ENCODE peak calls at places on chromosomes 5 and 9, in nine cellular contexts. One of them, this sample, is unnamed.

GRCh38 chr5:159049844-159050318 is 49.8 kb downstream of the EBF1 start:
- DNase-seq in posterior vena cava: no peak
- DNase-seq in DND-41: no peak
- DNase-seq in kidney epithelial cell: no peak
- DNase-seq in lower leg skin: no peak
- DNase-seq in activated T-helper 1 cell treated with anti-CD3 and anti-CD28 coated beads, Interleukin-2, amount 50 U/mL, for 16 hours: no peak
- DNase-seq in fibroblast of pulmonary artery: peak
- DNase-seq in H54: no peak
- DNase-seq in right atrium auricular region: no peak
- DNase-seq in this sample: no peak

GRCh38 chr9:2355594-2355993 is 266.0 kb upstream of the VLDLR start:
- DNase-seq in posterior vena cava: no peak
- DNase-seq in DND-41: no peak
- DNase-seq in kidney epithelial cell: no peak
- DNase-seq in lower leg skin: no peak
- DNase-seq in activated T-helper 1 cell treated with anti-CD3 and anti-CD28 coated beads, Interleukin-2, amount 50 U/mL, for 16 hours: no peak
- DNase-seq in fibroblast of pulmonary artery: no peak
- DNase-seq in H54: no peak
- DNase-seq in right atrium auricular region: no peak
- DNase-seq in this sample: no peak

GRCh38 chr5:149271195-149271716 is 403 bp upstream of the AFAP1L1 start:
- DNase-seq in posterior vena cava: no peak
- DNase-seq in DND-41: no peak
- DNase-seq in kidney epithelial cell: no peak
- DNase-seq in lower leg skin: no peak
- DNase-seq in activated T-helper 1 cell treated with anti-CD3 and anti-CD28 coated beads, Interleukin-2, amount 50 U/mL, for 16 hours: no peak
- DNase-seq in fibroblast of pulmonary artery: no peak
- DNase-seq in H54: no peak
- DNase-seq in right atrium auricular region: no peak
- DNase-seq in this sample: no peak

GRCh38 chr5:5891350-5891749 is 468.9 kb downstream of the ICE1 start:
- DNase-seq in posterior vena cava: no peak
- DNase-seq in DND-41: no peak
- DNase-seq in kidney epithelial cell: no peak
- DNase-seq in lower leg skin: no peak
- DNase-seq in activated T-helper 1 cell treated with anti-CD3 and anti-CD28 coated beads, Interleukin-2, amount 50 U/mL, for 16 hours: no peak
- DNase-seq in fibroblast of pulmonary artery: no peak
- DNase-seq in H54: no peak
- DNase-seq in right atrium auricular region: no peak
- DNase-seq in this sample: no peak

GRCh38 chr9:72855890-72856523 is 96.8 kb downstream of the ALDH1A1 start:
- DNase-seq in posterior vena cava: no peak
- DNase-seq in DND-41: no peak
- DNase-seq in kidney epithelial cell: no peak
- DNase-seq in lower leg skin: no peak
- DNase-seq in activated T-helper 1 cell treated with anti-CD3 and anti-CD28 coated beads, Interleukin-2, amount 50 U/mL, for 16 hours: no peak
- DNase-seq in fibroblast of pulmonary artery: no peak
- DNase-seq in H54: no peak
- DNase-seq in right atrium auricular region: no peak
- DNase-seq in this sample: no peak

GRCh38 chr5:155871623-155872022 is 455.3 kb upstream of the SGCD start:
- DNase-seq in posterior vena cava: no peak
- DNase-seq in DND-41: no peak
- DNase-seq in kidney epithelial cell: no peak
- DNase-seq in lower leg skin: no peak
- DNase-seq in activated T-helper 1 cell treated with anti-CD3 and anti-CD28 coated beads, Interleukin-2, amount 50 U/mL, for 16 hours: no peak
- DNase-seq in fibroblast of pulmonary artery: no peak
- DNase-seq in H54: no peak
- DNase-seq in right atrium auricular region: no peak
- DNase-seq in this sample: no peak

GRCh38 chr9:128118472-128118857 is 9.1 kb downstream of the PTGES2 start:
- DNase-seq in posterior vena cava: no peak
- DNase-seq in DND-41: no peak
- DNase-seq in kidney epithelial cell: no peak
- DNase-seq in lower leg skin: no peak
- DNase-seq in activated T-helper 1 cell treated with anti-CD3 and anti-CD28 coated beads, Interleukin-2, amount 50 U/mL, for 16 hours: no peak
- DNase-seq in fibroblast of pulmonary artery: no peak
- DNase-seq in H54: no peak
- DNase-seq in right atrium auricular region: no peak
- DNase-seq in this sample: no peak

GRCh38 chr5:138686668-138687067 is 66.6 kb upstream of the CTNNA1 start:
- DNase-seq in posterior vena cava: no peak
- DNase-seq in DND-41: no peak
- DNase-seq in kidney epithelial cell: no peak
- DNase-seq in lower leg skin: no peak
- DNase-seq in activated T-helper 1 cell treated with anti-CD3 and anti-CD28 coated beads, Interleukin-2, amount 50 U/mL, for 16 hours: no peak
- DNase-seq in fibroblast of pulmonary artery: peak
- DNase-seq in H54: no peak
- DNase-seq in right atrium auricular region: no peak
- DNase-seq in this sample: no peak

GRCh38 chr9:2872307-2872940 is 28.5 kb upstream of the PUM3 start:
- DNase-seq in posterior vena cava: no peak
- DNase-seq in DND-41: no peak
- DNase-seq in kidney epithelial cell: no peak
- DNase-seq in lower leg skin: no peak
- DNase-seq in activated T-helper 1 cell treated with anti-CD3 and anti-CD28 coated beads, Interleukin-2, amount 50 U/mL, for 16 hours: no peak
- DNase-seq in fibroblast of pulmonary artery: peak
- DNase-seq in H54: no peak
- DNase-seq in right atrium auricular region: no peak
- DNase-seq in this sample: no peak

GRCh38 chr5:81884871-81885270 is 87.0 kb upstream of the ATG10 start:
- DNase-seq in posterior vena cava: no peak
- DNase-seq in DND-41: no peak
- DNase-seq in kidney epithelial cell: no peak
- DNase-seq in lower leg skin: no peak
- DNase-seq in activated T-helper 1 cell treated with anti-CD3 and anti-CD28 coated beads, Interleukin-2, amount 50 U/mL, for 16 hours: no peak
- DNase-seq in fibroblast of pulmonary artery: no peak
- DNase-seq in H54: no peak
- DNase-seq in right atrium auricular region: no peak
- DNase-seq in this sample: no peak

GRCh38 chr5:55852503-55852902 is 1.3 kb downstream of the IL31RA start:
- DNase-seq in posterior vena cava: no peak
- DNase-seq in DND-41: no peak
- DNase-seq in kidney epithelial cell: no peak
- DNase-seq in lower leg skin: no peak
- DNase-seq in activated T-helper 1 cell treated with anti-CD3 and anti-CD28 coated beads, Interleukin-2, amount 50 U/mL, for 16 hours: no peak
- DNase-seq in fibroblast of pulmonary artery: no peak
- DNase-seq in H54: no peak
- DNase-seq in right atrium auricular region: no peak
- DNase-seq in this sample: no peak

GRCh38 chr9:118170032-118170955 is 466.1 kb downstream of the TLR4 start:
- DNase-seq in posterior vena cava: no peak
- DNase-seq in DND-41: peak
- DNase-seq in kidney epithelial cell: peak
- DNase-seq in lower leg skin: no peak
- DNase-seq in activated T-helper 1 cell treated with anti-CD3 and anti-CD28 coated beads, Interleukin-2, amount 50 U/mL, for 16 hours: no peak
- DNase-seq in fibroblast of pulmonary artery: peak
- DNase-seq in H54: peak
- DNase-seq in right atrium auricular region: no peak
- DNase-seq in this sample: peak

GRCh38 chr5:516338-516925 is 7.8 kb downstream of the SLC9A3 start:
- DNase-seq in posterior vena cava: no peak
- DNase-seq in DND-41: no peak
- DNase-seq in kidney epithelial cell: no peak
- DNase-seq in lower leg skin: peak
- DNase-seq in activated T-helper 1 cell treated with anti-CD3 and anti-CD28 coated beads, Interleukin-2, amount 50 U/mL, for 16 hours: no peak
- DNase-seq in fibroblast of pulmonary artery: no peak
- DNase-seq in H54: no peak
- DNase-seq in right atrium auricular region: no peak
- DNase-seq in this sample: no peak

GRCh38 chr5:543351-543750 is 19.1 kb upstream of the SLC9A3 start:
- DNase-seq in posterior vena cava: peak
- DNase-seq in DND-41: no peak
- DNase-seq in kidney epithelial cell: no peak
- DNase-seq in lower leg skin: no peak
- DNase-seq in activated T-helper 1 cell treated with anti-CD3 and anti-CD28 coated beads, Interleukin-2, amount 50 U/mL, for 16 hours: no peak
- DNase-seq in fibroblast of pulmonary artery: no peak
- DNase-seq in H54: no peak
- DNase-seq in right atrium auricular region: no peak
- DNase-seq in this sample: no peak

GRCh38 chr5:34494111-34494755 is 161.9 kb upstream of the RAI14 start:
- DNase-seq in posterior vena cava: no peak
- DNase-seq in DND-41: no peak
- DNase-seq in kidney epithelial cell: no peak
- DNase-seq in lower leg skin: no peak
- DNase-seq in activated T-helper 1 cell treated with anti-CD3 and anti-CD28 coated beads, Interleukin-2, amount 50 U/mL, for 16 hours: no peak
- DNase-seq in fibroblast of pulmonary artery: peak
- DNase-seq in H54: no peak
- DNase-seq in right atrium auricular region: no peak
- DNase-seq in this sample: no peak

GRCh38 chr9:76101472-76101871 is 211.0 kb downstream of the PCSK5 start:
- DNase-seq in posterior vena cava: no peak
- DNase-seq in DND-41: no peak
- DNase-seq in kidney epithelial cell: no peak
- DNase-seq in lower leg skin: no peak
- DNase-seq in activated T-helper 1 cell treated with anti-CD3 and anti-CD28 coated beads, Interleukin-2, amount 50 U/mL, for 16 hours: no peak
- DNase-seq in fibroblast of pulmonary artery: no peak
- DNase-seq in H54: no peak
- DNase-seq in right atrium auricular region: no peak
- DNase-seq in this sample: no peak

GRCh38 chr5:111537153-111538024 is 25.1 kb upstream of the STARD4 start:
- DNase-seq in posterior vena cava: no peak
- DNase-seq in DND-41: no peak
- DNase-seq in kidney epithelial cell: no peak
- DNase-seq in lower leg skin: no peak
- DNase-seq in activated T-helper 1 cell treated with anti-CD3 and anti-CD28 coated beads, Interleukin-2, amount 50 U/mL, for 16 hours: no peak
- DNase-seq in fibroblast of pulmonary artery: no peak
- DNase-seq in H54: no peak
- DNase-seq in right atrium auricular region: no peak
- DNase-seq in this sample: no peak

GRCh38 chr5:117652001-117652639 is 1077.5 kb upstream of the SEMA6A start:
- DNase-seq in posterior vena cava: no peak
- DNase-seq in DND-41: no peak
- DNase-seq in kidney epithelial cell: no peak
- DNase-seq in lower leg skin: no peak
- DNase-seq in activated T-helper 1 cell treated with anti-CD3 and anti-CD28 coated beads, Interleukin-2, amount 50 U/mL, for 16 hours: no peak
- DNase-seq in fibroblast of pulmonary artery: peak
- DNase-seq in H54: no peak
- DNase-seq in right atrium auricular region: no peak
- DNase-seq in this sample: no peak

GRCh38 chr9:128192601-128193371 is 1.4 kb upstream of the CIZ1 start:
- DNase-seq in posterior vena cava: peak
- DNase-seq in DND-41: no peak
- DNase-seq in kidney epithelial cell: peak
- DNase-seq in lower leg skin: peak
- DNase-seq in activated T-helper 1 cell treated with anti-CD3 and anti-CD28 coated beads, Interleukin-2, amount 50 U/mL, for 16 hours: no peak
- DNase-seq in fibroblast of pulmonary artery: peak
- DNase-seq in H54: no peak
- DNase-seq in right atrium auricular region: peak
- DNase-seq in this sample: peak

GRCh38 chr5:107484261-107484660 is 186.5 kb downstream of the EFNA5 start:
- DNase-seq in posterior vena cava: no peak
- DNase-seq in DND-41: no peak
- DNase-seq in kidney epithelial cell: no peak
- DNase-seq in lower leg skin: no peak
- DNase-seq in activated T-helper 1 cell treated with anti-CD3 and anti-CD28 coated beads, Interleukin-2, amount 50 U/mL, for 16 hours: no peak
- DNase-seq in fibroblast of pulmonary artery: no peak
- DNase-seq in H54: no peak
- DNase-seq in right atrium auricular region: no peak
- DNase-seq in this sample: no peak

GRCh38 chr9:130325921-130326320 is 60.4 kb downstream of the HMCN2 start:
- DNase-seq in posterior vena cava: no peak
- DNase-seq in DND-41: no peak
- DNase-seq in kidney epithelial cell: no peak
- DNase-seq in lower leg skin: no peak
- DNase-seq in activated T-helper 1 cell treated with anti-CD3 and anti-CD28 coated beads, Interleukin-2, amount 50 U/mL, for 16 hours: no peak
- DNase-seq in fibroblast of pulmonary artery: no peak
- DNase-seq in H54: no peak
- DNase-seq in right atrium auricular region: no peak
- DNase-seq in this sample: no peak

GRCh38 chr5:173781826-173782670 is 106.1 kb upstream of the CPEB4 start:
- DNase-seq in posterior vena cava: peak
- DNase-seq in DND-41: peak
- DNase-seq in kidney epithelial cell: peak
- DNase-seq in lower leg skin: peak
- DNase-seq in activated T-helper 1 cell treated with anti-CD3 and anti-CD28 coated beads, Interleukin-2, amount 50 U/mL, for 16 hours: peak
- DNase-seq in fibroblast of pulmonary artery: peak
- DNase-seq in H54: peak
- DNase-seq in right atrium auricular region: peak
- DNase-seq in this sample: peak

GRCh38 chr5:148808864-148809642 is 17.4 kb upstream of the ADRB2 start:
- DNase-seq in posterior vena cava: no peak
- DNase-seq in DND-41: no peak
- DNase-seq in kidney epithelial cell: no peak
- DNase-seq in lower leg skin: no peak
- DNase-seq in activated T-helper 1 cell treated with anti-CD3 and anti-CD28 coated beads, Interleukin-2, amount 50 U/mL, for 16 hours: no peak
- DNase-seq in fibroblast of pulmonary artery: no peak
- DNase-seq in H54: no peak
- DNase-seq in right atrium auricular region: no peak
- DNase-seq in this sample: no peak

GRCh38 chr9:70097187-70097586 is 53.5 kb downstream of the MAMDC2 start:
- DNase-seq in posterior vena cava: no peak
- DNase-seq in DND-41: no peak
- DNase-seq in kidney epithelial cell: no peak
- DNase-seq in lower leg skin: no peak
- DNase-seq in activated T-helper 1 cell treated with anti-CD3 and anti-CD28 coated beads, Interleukin-2, amount 50 U/mL, for 16 hours: no peak
- DNase-seq in fibroblast of pulmonary artery: no peak
- DNase-seq in H54: no peak
- DNase-seq in right atrium auricular region: no peak
- DNase-seq in this sample: no peak

GRCh38 chr9:136095495-136096058 is 488 bp upstream of the NACC2 start:
- DNase-seq in posterior vena cava: no peak
- DNase-seq in DND-41: no peak
- DNase-seq in kidney epithelial cell: no peak
- DNase-seq in lower leg skin: no peak
- DNase-seq in activated T-helper 1 cell treated with anti-CD3 and anti-CD28 coated beads, Interleukin-2, amount 50 U/mL, for 16 hours: no peak
- DNase-seq in fibroblast of pulmonary artery: peak
- DNase-seq in H54: no peak
- DNase-seq in right atrium auricular region: no peak
- DNase-seq in this sample: peak

GRCh38 chr5:88279584-88279983 is 10.9 kb upstream of the TMEM161B start:
- DNase-seq in posterior vena cava: no peak
- DNase-seq in DND-41: no peak
- DNase-seq in kidney epithelial cell: no peak
- DNase-seq in lower leg skin: no peak
- DNase-seq in activated T-helper 1 cell treated with anti-CD3 and anti-CD28 coated beads, Interleukin-2, amount 50 U/mL, for 16 hours: no peak
- DNase-seq in fibroblast of pulmonary artery: peak
- DNase-seq in H54: no peak
- DNase-seq in right atrium auricular region: no peak
- DNase-seq in this sample: no peak

GRCh38 chr5:98763001-98763630 is 10.3 kb upstream of the RGMB start:
- DNase-seq in posterior vena cava: no peak
- DNase-seq in DND-41: no peak
- DNase-seq in kidney epithelial cell: no peak
- DNase-seq in lower leg skin: no peak
- DNase-seq in activated T-helper 1 cell treated with anti-CD3 and anti-CD28 coated beads, Interleukin-2, amount 50 U/mL, for 16 hours: no peak
- DNase-seq in fibroblast of pulmonary artery: peak
- DNase-seq in H54: no peak
- DNase-seq in right atrium auricular region: no peak
- DNase-seq in this sample: no peak

GRCh38 chr9:7570107-7570720 is 229.4 kb downstream of the DMAC1 start:
- DNase-seq in posterior vena cava: no peak
- DNase-seq in DND-41: peak
- DNase-seq in kidney epithelial cell: peak
- DNase-seq in lower leg skin: peak
- DNase-seq in activated T-helper 1 cell treated with anti-CD3 and anti-CD28 coated beads, Interleukin-2, amount 50 U/mL, for 16 hours: peak
- DNase-seq in fibroblast of pulmonary artery: peak
- DNase-seq in H54: peak
- DNase-seq in right atrium auricular region: peak
- DNase-seq in this sample: peak

GRCh38 chr9:69376651-69377050 is 51.6 kb downstream of the ENTREP1 start:
- DNase-seq in posterior vena cava: no peak
- DNase-seq in DND-41: no peak
- DNase-seq in kidney epithelial cell: peak
- DNase-seq in lower leg skin: no peak
- DNase-seq in activated T-helper 1 cell treated with anti-CD3 and anti-CD28 coated beads, Interleukin-2, amount 50 U/mL, for 16 hours: no peak
- DNase-seq in fibroblast of pulmonary artery: peak
- DNase-seq in H54: peak
- DNase-seq in right atrium auricular region: peak
- DNase-seq in this sample: no peak

GRCh38 chr9:135522931-135523330 is 1.7 kb downstream of the LCN1 start:
- DNase-seq in posterior vena cava: peak
- DNase-seq in DND-41: no peak
- DNase-seq in kidney epithelial cell: no peak
- DNase-seq in lower leg skin: no peak
- DNase-seq in activated T-helper 1 cell treated with anti-CD3 and anti-CD28 coated beads, Interleukin-2, amount 50 U/mL, for 16 hours: no peak
- DNase-seq in fibroblast of pulmonary artery: no peak
- DNase-seq in H54: no peak
- DNase-seq in right atrium auricular region: no peak
- DNase-seq in this sample: no peak

GRCh38 chr5:103849934-103850333 is 287.3 kb upstream of the NUDT12 start:
- DNase-seq in posterior vena cava: no peak
- DNase-seq in DND-41: no peak
- DNase-seq in kidney epithelial cell: peak
- DNase-seq in lower leg skin: no peak
- DNase-seq in activated T-helper 1 cell treated with anti-CD3 and anti-CD28 coated beads, Interleukin-2, amount 50 U/mL, for 16 hours: no peak
- DNase-seq in fibroblast of pulmonary artery: peak
- DNase-seq in H54: no peak
- DNase-seq in right atrium auricular region: no peak
- DNase-seq in this sample: no peak

This sample was measured in erythroblast.